ENCODE peak calls at places on chromosomes 12 and 14, in six cellular contexts. V, B, X, W, J and N are unnamed samples. For H3K36me3, the result is how much of the 10 kb centered on the place peaks cover.

GRCh38 chr14:68627050-68627867 is 165.6 kb downstream of the ZFP36L1 start:
- DNase-seq in J (no peak), V (no peak), W (peak), X (peak), B (no peak), N (peak)

GRCh38 chr12:104357431-104357952 is 54.0 kb downstream of the EID3 start:
- DNase-seq in W (peak), B (no peak), J (no peak), V (peak), X (peak), N (no peak)

GRCh38 chr12:5499566-5500325 is 67.8 kb downstream of the NTF3 start:
- DNase-seq in X (no peak), J (no peak), W (peak), V (peak), B (no peak), N (no peak)

GRCh38 chr12:31728289-31728916 is 418 bp downstream of the AMN1 start:
- DNase-seq in V (no peak), B (no peak), J (no peak), W (no peak), X (no peak), N (peak)

GRCh38 chr12:69694123-69694522 is 5.0 kb downstream of the BEST3 start:
- DNase-seq in J (no peak), B (no peak), V (no peak), W (no peak), X (no peak), N (peak)

GRCh38 chr12:102675672-102676071 is 195.3 kb upstream of the IGF1 start:
- DNase-seq in W (peak), V (peak), B (no peak), J (no peak), X (no peak), N (no peak)

GRCh38 chr12:113555226-113555625 is 83.6 kb upstream of the LHX5 start:
- DNase-seq in W (no peak), X (peak), J (no peak), B (no peak), V (peak), N (peak)

GRCh38 chr14:102782974-102783373 is 5.7 kb downstream of the TRAF3 start:
- DNase-seq in V (no peak), X (no peak), W (no peak), J (no peak), B (no peak), N (no peak)

GRCh38 chr12:51621155-51621922 is 30.3 kb downstream of the SCN8A start:
- DNase-seq in V (peak), X (no peak), W (peak), J (no peak), B (no peak), N (no peak)

GRCh38 chr14:36390718-36391117 is 70.3 kb upstream of the MBIP start:
- DNase-seq in J (no peak), W (no peak), B (no peak), X (no peak), V (no peak), N (no peak)

GRCh38 chr12:101653503-101653902 is 43.9 kb upstream of the CHPT1 start:
- DNase-seq in W (no peak), J (no peak), B (no peak), V (no peak), X (no peak), N (no peak)

GRCh38 chr14:54088271-54088670 is 131.6 kb upstream of the BMP4 start:
- DNase-seq in J (no peak), V (no peak), B (no peak), X (no peak), W (no peak), N (no peak)

GRCh38 chr12:121628037-121628436 is 1.7 kb downstream of the ORAI1 start:
- DNase-seq in W (peak), V (no peak), J (no peak), X (peak), B (no peak), N (no peak)

GRCh38 chr14:105086833-105087307 is 21.6 kb upstream of the GPR132 start:
- DNase-seq in J (peak), W (peak), X (peak), V (peak), B (peak), N (peak)

GRCh38 chr12:51362307-51362706 is 15.8 kb upstream of the CELA1 start:
- DNase-seq in B (no peak), V (no peak), J (no peak), X (no peak), W (no peak), N (no peak)

GRCh38 chr12:113259499-113259953 is 38.3 kb downstream of the TPCN1 start:
- DNase-seq in V (no peak), B (no peak), X (peak), J (no peak), W (peak), N (no peak)

GRCh38 chr12:121827351-121828099 is 23.7 kb downstream of the SETD1B start:
- DNase-seq in J (no peak), B (no peak), V (no peak), W (no peak), X (no peak), N (no peak)

GRCh38 chr12:91133871-91134270 is 22.6 kb upstream of the LUM start:
- DNase-seq in B (no peak), X (no peak), V (peak), W (peak), J (no peak), N (no peak)

GRCh38 chr14:96195441-96196081 is 9.1 kb upstream of the BDKRB2 start:
- DNase-seq in W (no peak), V (no peak), J (no peak), B (no peak), X (no peak), N (no peak)
- H3K36me3 ChIP-seq in W (under half), V (under half), J (under half), B (under half), X (under half), N (under half)

GRCh38 chr12:6944381-6945186 is 762 bp downstream of the C12orf57 start:
- DNase-seq in J (no peak), B (peak), X (peak), V (peak), W (peak), N (peak)
- H4K8ac ChIP-seq in J (peak), B (peak), X (no peak), V (peak), W (peak), N (peak)

GRCh38 chr12:57203201-57203600 is 13.4 kb upstream of the NXPH4 start:
- DNase-seq in W (no peak), V (no peak), B (no peak), X (no peak), J (no peak), N (no peak)
- H3K36me3 ChIP-seq in W (half or more), V (half or more), B (half or more), X (under half), J (half or more), N (half or more)

GRCh38 chr12:124863409-124864325 is at the start of gene SCARB1:
- DNase-seq in V (peak), W (peak), X (peak), B (peak), J (peak), N (peak)
- H4K8ac ChIP-seq in V (peak), W (peak), X (no peak), B (no peak), J (peak), N (peak)

GRCh38 chr12:47795814-47796411 is 22.9 kb downstream of the SLC48A1 start:
- DNase-seq in J (no peak), W (no peak), V (no peak), B (no peak), X (no peak), N (no peak)
- H3K36me3 ChIP-seq in J (under half), W (half or more), V (half or more), B (under half), X (under half), N (half or more)